ENCODE peak calls at places on chromosomes 16 and 17, in nine cellular contexts. C, V, T, K, X, O, E, I and H are unnamed samples. For H3K4me1, the result is how much of the 10 kb centered on the place peaks cover.

GRCh38 chr16:7596285-7596684 is 263.6 kb downstream of the RBFOX1 start:
- DNase-seq in C (no peak), V (no peak), T (no peak), K (no peak), X (no peak), O (no peak), E (no peak), I (no peak), H (no peak)

GRCh38 chr16:66489818-66490217 is 60.1 kb downstream of the TK2 start:
- DNase-seq in C (no peak), V (no peak), T (no peak), K (no peak), X (no peak), O (no peak), E (no peak), I (no peak), H (no peak)

GRCh38 chr16:84292032-84292431 is 2.6 kb upstream of the WFDC1 start:
- DNase-seq in C (peak), V (no peak), T (no peak), K (no peak), X (peak), O (no peak), E (no peak), I (no peak), H (no peak)

GRCh38 chr17:7886227-7887037 is 2.2 kb upstream of the CHD3 start:
- DNase-seq in C (peak), V (no peak), T (peak), K (peak), X (peak), O (peak), E (peak), I (no peak), H (no peak)

GRCh38 chr17:13642188-13642587 is 40.5 kb upstream of the HS3ST3A1 start:
- DNase-seq in C (no peak), V (no peak), T (no peak), K (no peak), X (no peak), O (no peak), E (no peak), I (no peak), H (no peak)

GRCh38 chr16:65244811-65245210 is 122.9 kb upstream of the CDH11 start:
- DNase-seq in C (no peak), V (no peak), T (no peak), K (no peak), X (no peak), O (no peak), E (no peak), I (no peak), H (no peak)

GRCh38 chr16:31513884-31514283 is 5.7 kb upstream of the RUSF1 start:
- DNase-seq in C (no peak), V (no peak), T (no peak), K (no peak), X (no peak), O (no peak), E (no peak), I (no peak), H (no peak)

GRCh38 chr16:19115148-19116021 is 1.6 kb downstream of the ITPRIPL2 start:
- DNase-seq in C (no peak), V (no peak), T (no peak), K (peak), X (no peak), O (no peak), E (no peak), I (no peak), H (peak)

GRCh38 chr17:41060052-41060604 is at the start of gene KRTAP2-3:
- DNase-seq in C (peak), V (peak), T (no peak), K (no peak), X (peak), O (no peak), E (peak), I (no peak), H (no peak)

GRCh38 chr17:67608691-67609090 is 109.0 kb upstream of the NOL11 start:
- DNase-seq in C (peak), V (no peak), T (no peak), K (no peak), X (peak), O (no peak), E (peak), I (no peak), H (no peak)

GRCh38 chr17:60145006-60145935 is 4.5 kb upstream of the CA4 start:
- DNase-seq in C (peak), V (no peak), T (peak), K (peak), X (peak), O (peak), E (no peak), I (no peak), H (peak)

GRCh38 chr17:71260366-71260765 is 860.5 kb upstream of the SOX9 start:
- DNase-seq in C (peak), V (no peak), T (no peak), K (no peak), X (peak), O (no peak), E (peak), I (no peak), H (no peak)

GRCh38 chr17:69166957-69167356 is 25.3 kb upstream of the ABCA6 start:
- DNase-seq in C (no peak), V (no peak), T (no peak), K (no peak), X (no peak), O (no peak), E (no peak), I (no peak), H (no peak)

GRCh38 chr17:69175812-69176517 is 34.3 kb upstream of the ABCA6 start:
- DNase-seq in C (peak), V (peak), T (no peak), K (no peak), X (peak), O (no peak), E (peak), I (no peak), H (no peak)

GRCh38 chr17:69175262-69175811 is 33.6 kb upstream of the ABCA6 start:
- DNase-seq in C (no peak), V (no peak), T (no peak), K (no peak), X (no peak), O (no peak), E (no peak), I (no peak), H (no peak)

GRCh38 chr17:69173118-69173517 is 31.4 kb upstream of the ABCA6 start:
- DNase-seq in C (no peak), V (no peak), T (no peak), K (no peak), X (no peak), O (no peak), E (no peak), I (no peak), H (no peak)

GRCh38 chr17:69170377-69170776 is 28.7 kb upstream of the ABCA6 start:
- DNase-seq in C (no peak), V (no peak), T (no peak), K (no peak), X (no peak), O (no peak), E (no peak), I (no peak), H (no peak)
- H3K4me1 ChIP-seq in C (under half), V (under half), T (under half), K (under half), X (under half), O (under half), E (under half), I (under half), H (under half)

GRCh38 chr17:45247429-45248131 is 14.3 kb downstream of the SPATA32 start:
- DNase-seq in C (peak), V (peak), T (peak), K (peak), X (peak), O (peak), E (peak), I (peak), H (peak)

GRCh38 chr17:45253879-45254278 is 8.0 kb downstream of the SPATA32 start:
- DNase-seq in C (no peak), V (no peak), T (no peak), K (no peak), X (no peak), O (no peak), E (no peak), I (no peak), H (no peak)

GRCh38 chr17:45255358-45255757 is 6.5 kb downstream of the SPATA32 start:
- DNase-seq in C (no peak), V (no peak), T (no peak), K (no peak), X (no peak), O (no peak), E (no peak), I (no peak), H (peak)

GRCh38 chr17:45248132-45248936 is 13.6 kb downstream of the SPATA32 start:
- DNase-seq in C (no peak), V (no peak), T (peak), K (no peak), X (peak), O (peak), E (no peak), I (peak), H (peak)

GRCh38 chr17:45251931-45252330 is 10.0 kb downstream of the SPATA32 start:
- DNase-seq in C (no peak), V (no peak), T (no peak), K (no peak), X (no peak), O (no peak), E (no peak), I (no peak), H (no peak)
- H3K4me3 ChIP-seq in C (no peak), V (no peak), T (no peak), K (no peak), X (no peak), O (no peak), E (no peak), I (no peak), H (no peak)

GRCh38 chr16:24729243-24729966 is at the start of gene TNRC6A:
- DNase-seq in C (peak), V (peak), T (peak), K (peak), X (peak), O (peak), E (peak), I (peak), H (peak)

GRCh38 chr16:24729967-24730815 is 740 bp downstream of the TNRC6A start:
- DNase-seq in C (peak), V (no peak), T (peak), K (peak), X (no peak), O (peak), E (peak), I (no peak), H (no peak)

GRCh38 chr16:24730914-24731313 is 1.5 kb downstream of the TNRC6A start:
- DNase-seq in C (no peak), V (no peak), T (no peak), K (no peak), X (no peak), O (no peak), E (no peak), I (no peak), H (no peak)

GRCh38 chr16:24728011-24728410 is 1.4 kb upstream of the TNRC6A start:
- DNase-seq in C (no peak), V (no peak), T (no peak), K (no peak), X (no peak), O (no peak), E (no peak), I (no peak), H (no peak)

GRCh38 chr16:24728891-24729242 is 584 bp upstream of the TNRC6A start:
- DNase-seq in C (no peak), V (no peak), T (no peak), K (peak), X (no peak), O (no peak), E (no peak), I (no peak), H (no peak)
- H3K9ac ChIP-seq in C (peak), V (peak), T (peak), K (peak), X (peak), O (no peak), E (peak), I (peak), H (peak)

GRCh38 chr16:72796222-72796621 is 251.7 kb downstream of the ZFHX3 start:
- DNase-seq in C (no peak), V (no peak), T (no peak), K (no peak), X (no peak), O (no peak), E (no peak), I (no peak), H (no peak)

GRCh38 chr16:72793716-72794115 is 254.2 kb downstream of the ZFHX3 start:
- DNase-seq in C (no peak), V (no peak), T (no peak), K (no peak), X (no peak), O (no peak), E (no peak), I (no peak), H (no peak)

GRCh38 chr16:72793017-72793416 is 254.9 kb downstream of the ZFHX3 start:
- DNase-seq in C (no peak), V (no peak), T (no peak), K (no peak), X (no peak), O (no peak), E (no peak), I (no peak), H (no peak)

GRCh38 chr16:72794319-72794718 is 253.6 kb downstream of the ZFHX3 start:
- DNase-seq in C (no peak), V (no peak), T (no peak), K (no peak), X (no peak), O (no peak), E (no peak), I (no peak), H (no peak)

DNA sequence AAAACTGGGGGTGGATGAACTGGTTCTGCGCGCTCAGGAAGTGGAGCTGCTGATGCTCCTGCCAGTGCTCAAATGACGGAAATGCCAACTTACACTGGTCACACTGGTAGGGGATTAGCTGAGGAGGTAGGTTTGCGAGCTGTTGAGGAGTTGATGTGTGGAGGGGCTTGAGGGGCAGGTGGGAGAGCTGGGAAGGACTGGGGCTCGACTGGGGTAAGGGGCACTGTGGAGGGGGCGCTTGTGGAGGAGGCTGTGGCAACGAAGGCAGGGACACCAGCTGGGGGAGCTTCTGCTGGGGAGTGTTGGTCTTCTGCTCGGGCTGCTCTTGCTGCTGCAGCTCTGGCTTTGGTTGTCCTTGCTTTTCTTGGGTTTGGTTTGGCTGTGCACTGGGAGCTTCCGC is 252.9 kb downstream of the ZFHX3 start:
- DNase-seq in C (no peak), V (no peak), T (no peak), K (no peak), X (no peak), O (no peak), E (no peak), I (no peak), H (no peak)
- H3K4me1 ChIP-seq in C (under half), V (under half), T (under half), K (under half), X (under half), O (under half), E (under half), I (under half), H (under half)